ENCODE peak calls at places on chromosomes 13 and 19, in eight cellular contexts. H is stimulated activated naive CD8-positive, alpha-beta T cell treated with anti-CD3 and anti-CD28 coated beads, Interleukin-15, Interleukin-2, amounts not matched to agents 100 U/mL and 50 U/mL, for 24 hours; N is GM04503; R is HFFc6; V is testis; D is GM20000; Y is stimulated activated naive CD4-positive, alpha-beta T cell; B is HS-5. X is an unnamed sample.

GRCh38 chr19:35882074-35882832 is 13.9 kb downstream of the APLP1 start:
- DNase-seq in D (peak), B (peak), R (peak), N (peak), V (peak), H (no peak), Y (peak), X (peak)

GRCh38 chr13:76888421-76888820 is 2.2 kb upstream of the KCTD12 start:
- DNase-seq in Y (no peak), N (no peak), H (no peak), B (no peak), D (no peak), V (no peak), R (no peak), X (no peak)

GRCh38 chr13:71864981-71865857 is 1.8 kb downstream of the DACH1 start:
- DNase-seq in B (no peak), R (no peak), D (peak), N (no peak), V (peak), Y (peak), H (peak), X (no peak)

GRCh38 chr13:62309904-62310303 is 894.3 kb upstream of the PCDH20 start:
- DNase-seq in Y (no peak), B (no peak), R (no peak), H (no peak), D (no peak), N (no peak), V (no peak), X (no peak)

GRCh38 chr13:63948045-63948444 is 2532.4 kb upstream of the PCDH20 start:
- DNase-seq in V (no peak), R (no peak), D (no peak), B (no peak), N (no peak), Y (no peak), H (no peak), X (no peak)

GRCh38 chr13:98143601-98144500 is 957 bp downstream of the FARP1 start:
- DNase-seq in V (peak), B (no peak), H (no peak), Y (no peak), D (peak), R (peak), N (no peak), X (peak)

GRCh38 chr13:35512271-35512920 is 35.9 kb upstream of the MAB21L1 start:
- DNase-seq in Y (no peak), R (peak), D (no peak), H (no peak), N (peak), V (peak), B (peak), X (no peak)

GRCh38 chr13:94328336-94329041 is 151.0 kb downstream of the DCT start:
- DNase-seq in H (no peak), D (no peak), V (no peak), N (no peak), Y (no peak), R (no peak), B (no peak), X (no peak)

GRCh38 chr19:9406798-9407352 is 28.5 kb downstream of the ZNF266 start:
- DNase-seq in R (peak), B (no peak), D (peak), V (peak), H (peak), Y (peak), N (peak), X (peak)

GRCh38 chr19:5191091-5191490 is 149.5 kb downstream of the PTPRS start:
- DNase-seq in R (no peak), B (no peak), D (no peak), Y (no peak), H (no peak), N (no peak), V (no peak), X (no peak)

GRCh38 chr19:58326501-58326913 is 287 bp upstream of the ZSCAN22 start:
- DNase-seq in Y (no peak), R (no peak), V (no peak), N (no peak), D (no peak), B (no peak), H (no peak), X (no peak)

X was measured in cerebellum.